ENCODE peak calls at places on chromosomes 12 and 14, in four cellular contexts. V is IMR-90, D is neuronal stem cell, A is H9. Z is an unnamed sample.

GRCh38 chr14:55416866-55417265 is 5.2 kb upstream of the ATG14 start:
- DNase-seq in V (no peak), D (peak), A (peak), Z (peak)

GRCh38 chr14:106846218-106846617 is 1319.8 kb downstream of the TMEM121 start:
- DNase-seq in D (no peak), V (no peak), A (no peak), Z (no peak)

GRCh38 chr12:25480145-25480544 is 72.9 kb downstream of the LMNTD1 start:
- DNase-seq in A (no peak), V (no peak), D (no peak), Z (no peak)

GRCh38 chr14:60111732-60112131 is 20.0 kb downstream of the PCNX4 start:
- DNase-seq in D (no peak), A (no peak), V (no peak), Z (no peak)

GRCh38 chr12:11580125-11580751 is 69.2 kb upstream of the ETV6 start:
- DNase-seq in V (peak), A (no peak), D (no peak), Z (peak)

GRCh38 chr12:49190317-49190716 is 1.4 kb upstream of the TUBA1A start:
- DNase-seq in A (peak), D (no peak), V (no peak), Z (no peak)

GRCh38 chr12:64990991-64991570 is 130.0 kb downstream of the WIF1 start:
- DNase-seq in A (no peak), V (no peak), D (peak), Z (peak)

GRCh38 chr12:70338531-70338930 is 27.6 kb upstream of the KCNMB4 start:
- DNase-seq in D (no peak), A (no peak), V (peak), Z (peak)

GRCh38 chr12:117629454-117629853 is 268.0 kb upstream of the NOS1 start:
- DNase-seq in D (no peak), A (no peak), V (no peak), Z (no peak)

GRCh38 chr12:46267618-46268348 is 1.1 kb downstream of the SLC38A1 start:
- DNase-seq in V (peak), A (no peak), D (no peak), Z (no peak)

GRCh38 chr12:11894890-11895289 is 175.8 kb upstream of the BCL2L14 start:
- DNase-seq in A (no peak), V (no peak), D (no peak), Z (no peak)

GRCh38 chr12:79274571-79275064 is 410.0 kb downstream of the SYT1 start:
- DNase-seq in A (peak), D (no peak), V (no peak), Z (peak)

GRCh38 chr14:65927871-65928270 is 515.3 kb downstream of the FUT8 start:
- DNase-seq in A (no peak), V (no peak), D (no peak), Z (peak)

GRCh38 chr12:41663487-41664258 is 475.6 kb downstream of the PDZRN4 start:
- DNase-seq in D (peak), A (no peak), V (peak), Z (peak)

GRCh38 chr12:122836027-122836921 is 1.0 kb downstream of the HIP1R start:
- DNase-seq in A (peak), D (no peak), V (peak), Z (peak)

GRCh38 chr14:54173782-54174181 is 217.2 kb upstream of the BMP4 start:
- DNase-seq in A (no peak), D (no peak), V (peak), Z (no peak)

GRCh38 chr14:50371546-50371945 is 25.1 kb downstream of the CDKL1 start:
- DNase-seq in V (no peak), D (no peak), A (no peak), Z (no peak)

GRCh38 chr12:124428136-124428791 is 133.4 kb downstream of the RFLNA start:
- DNase-seq in A (no peak), D (no peak), V (peak), Z (no peak)

GRCh38 chr12:105025890-105026289 is 39.8 kb downstream of the NOPCHAP1 start:
- DNase-seq in A (no peak), D (no peak), V (peak), Z (no peak)

GRCh38 chr14:94748667-94749347 is 21.1 kb downstream of the GSC start:
- DNase-seq in A (peak), D (no peak), V (no peak), Z (peak)

GRCh38 chr12:3833670-3834310 is 39.4 kb downstream of the PARP11 start:
- DNase-seq in A (peak), D (no peak), V (no peak), Z (peak)

DNA sequence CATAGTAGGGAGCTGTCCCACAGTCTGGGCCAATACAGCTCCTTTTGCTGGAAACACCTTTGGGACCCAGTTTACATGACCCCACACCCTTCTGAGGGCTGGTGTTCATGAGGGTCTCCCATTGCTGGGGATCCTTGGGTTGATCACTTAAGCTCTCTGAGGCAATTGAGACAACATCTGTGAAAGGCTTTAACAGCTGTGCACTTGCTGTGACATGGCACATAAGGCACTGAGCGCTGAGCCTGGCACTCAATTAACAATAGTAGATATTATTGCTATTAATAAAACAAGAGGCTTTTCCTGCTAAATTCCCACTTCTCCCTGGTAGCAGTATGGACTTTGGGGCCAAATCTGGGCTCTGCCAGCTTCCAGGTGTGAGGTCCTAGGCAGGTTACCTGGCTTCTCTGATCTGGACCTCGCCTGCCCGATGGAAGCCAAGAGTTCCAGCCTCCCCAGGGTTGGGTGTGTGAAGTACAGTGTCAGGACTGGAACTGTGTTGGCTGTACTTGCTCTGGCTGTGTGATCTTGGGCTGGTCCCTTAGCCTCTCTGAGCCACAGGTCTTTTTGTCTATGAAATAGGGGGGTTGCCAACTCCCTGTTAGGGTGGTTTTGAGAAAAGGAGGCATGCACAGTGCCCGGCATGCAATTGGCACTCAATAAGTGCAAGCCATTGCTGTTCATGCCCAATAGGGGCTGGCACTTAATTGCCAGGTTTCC is 3.1 kb downstream of the SH2B3 start:
- DNase-seq in V (no peak), D (no peak), A (no peak), Z (no peak)
- H2BK120ac ChIP-seq in V (no peak), D (peak), A (no peak), Z (no peak)

GRCh38 chr12:6921996-6922935 is 5.5 kb upstream of the ATN1 start:
- DNase-seq in D (no peak), A (no peak), V (no peak), Z (peak)
- H2BK15ac ChIP-seq in D (no peak), A (no peak), V (no peak), Z (no peak)

GRCh38 chr12:56160160-56160763 is 2.1 kb downstream of the MYL6 start:
- DNase-seq in V (peak), D (no peak), A (no peak), Z (peak)

GRCh38 chr12:56159482-56160105 is 1.4 kb downstream of the MYL6 start:
- DNase-seq in D (no peak), A (no peak), V (no peak), Z (no peak)

GRCh38 chr12:56158926-56159461 is 835 bp downstream of the MYL6 start:
- DNase-seq in V (peak), A (peak), D (peak), Z (peak)

GRCh38 chr12:56157201-56158028 is 744 bp upstream of the MYL6 start:
- DNase-seq in A (peak), D (peak), V (peak), Z (peak)

DNA sequence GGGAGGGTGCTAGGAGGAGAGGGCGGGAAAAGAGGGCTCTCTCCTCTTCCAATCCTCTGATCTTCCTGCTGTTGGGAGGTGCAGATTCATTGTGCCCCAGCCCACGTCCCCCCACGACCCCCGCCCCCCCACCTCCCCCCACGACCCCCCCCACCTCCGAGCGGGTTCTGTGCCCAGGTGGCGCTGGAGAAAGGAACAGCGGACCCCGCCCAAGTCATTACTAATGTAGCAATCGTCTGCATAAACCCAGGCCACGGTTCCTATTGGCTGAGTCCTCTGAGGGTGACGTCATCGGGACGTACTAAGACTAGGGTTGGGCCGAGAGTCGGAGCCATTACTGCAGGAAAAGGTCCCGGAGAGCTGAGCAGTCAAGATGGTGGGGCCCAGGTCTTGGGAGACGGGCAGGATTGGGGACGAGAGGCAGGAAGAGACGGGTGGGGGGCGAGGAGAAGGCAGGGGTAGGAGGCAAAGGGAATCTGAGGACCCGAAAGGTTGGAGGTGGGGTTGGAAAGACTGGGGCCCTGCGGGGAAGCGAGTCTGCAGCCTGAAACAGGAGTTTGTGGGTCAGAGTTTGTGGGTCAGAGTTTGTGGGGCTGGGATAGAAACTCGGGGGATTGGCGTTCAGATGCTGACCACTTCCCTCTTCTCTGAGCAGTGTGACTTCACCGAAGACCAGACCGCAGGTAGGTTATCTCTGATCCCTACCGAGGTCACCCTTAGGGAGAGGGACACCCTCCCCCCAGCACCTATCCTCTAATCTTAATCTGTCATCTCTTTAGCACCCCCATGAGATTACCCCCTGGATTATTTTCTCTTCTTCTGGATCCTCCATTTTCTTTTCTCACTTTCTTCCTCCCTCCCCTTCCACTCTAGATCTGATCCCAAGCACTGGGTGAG is at the start of gene MYL6:
- DNase-seq in V (peak), D (peak), A (peak), Z (peak)
- H2BK120ac ChIP-seq in V (peak), D (no peak), A (peak), Z (no peak)

GRCh38 chr12:131751335-131751734 is 40.4 kb downstream of the SFSWAP start:
- DNase-seq in A (peak), V (no peak), D (no peak), Z (no peak)
- H2BK15ac ChIP-seq in A (no peak), V (no peak), D (no peak), Z (no peak)

GRCh38 chr12:93378373-93379310 is 917 bp downstream of the NUDT4 start:
- DNase-seq in A (peak), D (peak), V (peak), Z (peak)

GRCh38 chr12:93373847-93374723 is 3.6 kb upstream of the NUDT4 start:
- DNase-seq in V (no peak), A (no peak), D (no peak), Z (peak)

GRCh38 chr12:93375906-93376305 is 1.8 kb upstream of the NUDT4 start:
- DNase-seq in V (no peak), A (no peak), D (no peak), Z (no peak)

GRCh38 chr12:93377252-93377542 is 528 bp upstream of the NUDT4 start:
- DNase-seq in A (no peak), D (no peak), V (no peak), Z (no peak)

DNA sequence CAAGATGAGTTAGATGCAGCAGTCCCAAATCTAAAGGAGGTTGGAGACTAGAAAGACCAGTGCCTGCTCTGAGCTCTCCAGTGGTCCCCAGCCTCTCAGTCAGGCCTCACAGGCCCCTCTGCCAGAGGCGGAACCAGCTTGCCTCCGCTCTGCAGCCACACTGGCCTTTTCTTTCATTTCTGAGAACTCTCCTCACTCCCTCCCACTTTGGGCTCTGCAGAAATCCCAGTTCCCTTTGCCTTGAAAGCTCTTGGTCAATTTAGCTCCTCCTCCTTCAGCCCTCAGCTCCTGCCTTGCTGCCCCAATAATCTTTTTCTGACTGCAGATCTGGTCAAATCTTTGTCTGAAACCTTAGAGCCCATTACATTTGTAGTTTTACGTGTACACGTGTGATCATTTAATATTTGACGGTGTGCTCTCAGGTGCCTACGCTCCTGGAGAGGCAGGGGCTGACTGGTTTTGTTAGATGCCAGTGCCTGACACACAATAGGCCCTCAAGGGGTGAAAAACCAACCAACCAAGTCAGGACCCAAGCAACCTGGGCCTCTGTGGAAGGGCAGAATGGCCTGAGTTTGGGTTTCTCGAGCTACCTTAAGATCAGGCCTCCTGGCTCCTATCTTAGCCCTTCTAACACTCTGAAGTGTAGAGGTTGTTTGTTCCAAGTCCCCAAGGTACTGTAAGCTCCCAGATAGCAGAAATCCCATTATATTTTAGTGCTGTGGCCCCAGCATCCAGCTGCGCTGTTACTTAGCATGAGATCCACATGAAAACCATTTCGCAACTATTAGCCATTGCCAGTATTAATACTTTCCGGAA is 1.1 kb upstream of the NUDT4 start:
- DNase-seq in V (peak), A (peak), D (peak), Z (peak)
- H2BK120ac ChIP-seq in V (peak), A (no peak), D (no peak), Z (no peak)

GRCh38 chr12:75710361-75711069 is 199.1 kb upstream of the KRR1 start:
- DNase-seq in A (no peak), D (no peak), V (no peak), Z (no peak)
- H2BK15ac ChIP-seq in A (no peak), D (no peak), V (peak), Z (no peak)

GRCh38 chr12:84701966-84702365 is 210.6 kb downstream of the SLC6A15 start:
- DNase-seq in A (no peak), V (peak), D (no peak), Z (no peak)

GRCh38 chr12:84706374-84706773 is 206.2 kb downstream of the SLC6A15 start:
- DNase-seq in V (no peak), D (no peak), A (no peak), Z (no peak)

GRCh38 chr12:84701041-84701440 is 211.6 kb downstream of the SLC6A15 start:
- DNase-seq in V (no peak), A (no peak), D (no peak), Z (no peak)

DNA sequence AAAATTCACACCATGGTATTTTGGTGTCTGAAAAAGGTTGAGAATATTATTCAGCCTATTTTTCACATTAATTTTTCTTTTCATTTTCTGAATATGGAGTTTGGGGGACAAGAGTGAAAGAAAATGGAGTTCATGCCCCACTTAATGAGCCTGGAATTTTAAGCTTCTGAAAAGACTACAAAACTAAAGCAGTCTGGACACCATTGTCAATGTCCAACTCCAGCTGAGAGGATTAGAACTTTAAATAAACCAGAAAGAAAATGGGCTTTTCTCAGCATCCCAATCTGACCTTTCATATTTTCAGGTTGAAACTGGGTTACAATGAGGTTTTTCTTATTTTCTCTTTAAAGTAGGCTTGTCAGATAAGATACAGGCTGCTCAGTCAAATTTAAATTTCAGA is 207.7 kb downstream of the SLC6A15 start:
- DNase-seq in D (peak), A (no peak), V (no peak), Z (no peak)
- H2BK120ac ChIP-seq in D (no peak), A (no peak), V (no peak), Z (no peak)